ENCODE peak calls at places on chromosomes 4 and X, in five cellular contexts. U is GM12878, P is IMR-90, Q is K562, B is SK-N-SH. J is an unnamed sample.
A peak's percentile ranks its signal among the peaks of the same experiment; 100 is the strongest.

GRCh38 chr4:135065366-135065765 is 863.8 kb upstream of the PABPC4L start:
- DNase-seq in U (no peak), P (no peak), Q (no peak), B (no peak), J (no peak)

GRCh38 chrX:9683350-9683749 is 82.3 kb downstream of the GPR143 start:
- DNase-seq in U (no peak), P (no peak), Q (no peak), B (no peak), J (no peak)

GRCh38 chr4:25330905-25331816 is 18.6 kb downstream of the ZCCHC4 start:
- DNase-seq in U (no peak), P (no peak), Q (no peak), B (no peak), J (no peak)

GRCh38 chr4:55635760-55636621 is at the start of gene NMU:
- DNase-seq in U (no peak), P (no peak), Q (peak; percentile 63), B (peak; percentile 87), J (peak; percentile 19)

GRCh38 chr4:96326846-96327245 is 487.0 kb downstream of the PDHA2 start:
- DNase-seq in U (no peak), P (no peak), Q (no peak), B (no peak), J (no peak)

GRCh38 chr4:81142744-81143143 is 72.3 kb downstream of the PRKG2 start:
- DNase-seq in U (no peak), P (peak; percentile 68), Q (no peak), B (no peak), J (no peak)

GRCh38 chr4:168881754-168882153 is 128.3 kb downstream of the CBR4 start:
- DNase-seq in U (no peak), P (no peak), Q (no peak), B (no peak), J (no peak)

GRCh38 chr4:181475781-181476180 is 767.4 kb upstream of the TENM3 start:
- DNase-seq in U (no peak), P (no peak), Q (no peak), B (no peak), J (no peak)

GRCh38 chrX:5936438-5936837 is 292.2 kb downstream of the NLGN4X start:
- DNase-seq in U (no peak), P (no peak), Q (no peak), B (no peak), J (no peak)

GRCh38 chr4:21879187-21879586 is 69.4 kb downstream of the KCNIP4 start:
- DNase-seq in U (no peak), P (peak; percentile 23), Q (no peak), B (no peak), J (no peak)
- TF ChIP-seq RCOR1 in U (no peak), P (no peak), Q (no peak), B (no peak), J (no peak)

DNA sequence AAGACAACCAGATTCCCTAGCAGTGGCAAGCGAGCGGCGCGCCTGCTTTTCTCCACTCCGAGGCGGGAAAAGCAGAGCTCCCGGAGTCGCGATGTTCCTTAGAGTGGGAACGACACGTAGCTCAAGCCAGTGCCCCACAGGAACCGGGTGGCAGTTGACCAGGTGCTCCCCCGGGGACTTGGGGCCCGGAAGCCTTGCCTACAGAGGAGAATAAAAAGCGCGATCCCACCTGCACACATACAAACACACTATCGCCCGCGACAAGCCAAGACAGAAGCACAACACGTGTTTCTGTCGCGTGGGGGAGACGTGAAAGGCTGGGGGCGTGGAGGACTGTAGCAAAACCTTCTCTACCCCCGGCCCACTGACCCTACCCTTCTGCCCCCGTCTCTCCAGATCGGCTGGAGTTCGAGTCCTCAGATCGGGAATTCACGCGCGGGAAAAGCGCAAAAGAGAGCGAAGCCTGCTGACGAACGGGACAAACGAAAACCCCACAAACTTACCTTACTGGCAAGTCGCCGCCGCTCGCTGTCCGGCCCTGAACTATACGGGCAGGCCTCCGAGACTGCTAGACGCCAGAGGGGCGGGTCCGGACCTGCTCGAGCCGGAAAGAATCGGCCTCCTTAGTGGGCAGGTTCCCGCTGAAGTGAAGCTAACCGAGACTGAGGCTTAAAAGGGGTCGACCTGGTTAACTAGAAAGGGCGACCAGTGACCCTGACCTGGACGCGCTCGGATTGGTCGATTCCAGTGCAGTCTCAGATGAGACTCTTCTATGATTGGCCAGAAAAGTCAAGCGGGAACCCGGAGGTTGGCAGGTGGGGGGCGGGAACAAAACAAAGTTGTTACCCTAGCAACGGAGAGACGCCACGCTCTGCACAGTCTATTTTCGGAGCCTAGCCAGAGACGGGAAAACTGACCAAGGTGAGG is at the start of the genes DNAAF6 and NUP62CL:
- DNase-seq in U (peak; percentile 28), P (no peak), Q (peak; percentile 95), B (peak; percentile 77), J (peak; percentile 82)
- TF ChIP-seq RAD21 in U (no peak), P (no peak), Q (no peak), B (no peak), J (no peak)

DNA sequence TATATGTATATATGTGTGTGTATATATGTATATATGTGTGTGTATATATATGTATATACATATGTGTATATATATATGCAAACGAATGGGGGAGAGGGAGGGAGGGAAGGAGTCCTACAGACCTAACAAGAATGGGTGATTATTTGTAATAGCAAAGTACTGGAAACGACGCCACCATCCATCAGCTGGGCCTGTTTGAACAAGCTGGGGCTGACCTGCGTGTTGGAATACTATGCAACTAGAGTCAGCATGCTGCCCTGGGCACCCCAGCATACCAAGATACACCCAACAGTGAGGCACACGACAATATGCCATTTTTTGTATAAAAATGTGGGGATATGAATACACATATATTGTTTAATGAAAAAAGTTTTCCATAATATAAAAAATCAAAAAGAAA is 21.6 kb upstream of the CCNQ start:
- DNase-seq in U (no peak), P (no peak), Q (no peak), B (no peak), J (no peak)
- TF ChIP-seq RCOR1 in U (no peak), P (no peak), Q (no peak), B (no peak), J (no peak)

DNA sequence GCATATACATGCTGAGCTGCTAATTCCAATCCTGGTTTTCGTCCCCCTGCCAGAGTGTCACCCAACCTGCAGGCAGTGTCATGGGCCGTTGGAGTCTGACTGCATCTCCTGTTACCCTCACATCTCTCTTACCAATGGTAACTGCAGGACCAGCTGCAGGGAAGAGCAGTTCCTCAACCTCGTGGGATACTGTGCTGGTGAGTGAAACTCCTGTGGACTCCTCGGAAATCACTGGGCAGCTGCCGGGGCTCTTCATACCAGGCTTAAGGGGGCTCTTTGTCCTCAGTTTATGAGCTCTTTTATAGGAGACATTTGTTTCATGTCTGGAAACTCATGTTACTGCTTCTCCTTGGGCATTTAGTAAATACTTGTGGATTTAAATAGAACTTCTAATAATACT is 213.9 kb upstream of the ANXA3 start:
- DNase-seq in U (no peak), P (no peak), Q (no peak), B (no peak), J (no peak)
- TF ChIP-seq RAD21 in U (no peak), P (no peak), Q (no peak), B (no peak), J (no peak)